ENCODE peak calls at places on chromosomes 11 and 22, in six cellular contexts. L is left cardiac atrium; R is progenitor cell of endocrine pancreas; E is stimulated activated CD4-positive, alpha-beta T cell treated with anti-CD3 and anti-CD28 coated beads, Interleukin-4, amount 100 ng/mL, for 48 hours; T is effector memory CD8-positive, alpha-beta T cell; N is Ammon's horn. S is an unnamed sample.

GRCh38 chr11:44321059-44321458 is 11.1 kb upstream of the ALX4 start:
- DNase-seq in L (no peak), R (no peak), E (no peak), T (no peak), N (no peak), S (no peak)

GRCh38 chr22:31089101-31090100 is 8.3 kb downstream of the SMTN start:
- DNase-seq in L (no peak), R (no peak), E (no peak), T (no peak), N (peak; percentile 73), S (no peak)

GRCh38 chr11:66112041-66112491 is 42.0 kb downstream of the PACS1 start:
- DNase-seq in L (no peak), R (no peak), E (no peak), T (no peak), N (no peak), S (no peak)

GRCh38 chr22:30289980-30290313 is 642 bp upstream of the CASTOR1 start:
- DNase-seq in L (no peak), R (no peak), E (no peak), T (no peak), N (no peak), S (no peak)

GRCh38 chr11:126355926-126356897 is 726 bp downstream of the ST3GAL4 start:
- DNase-seq in L (peak; percentile 62), R (peak; percentile 25), E (no peak), T (no peak), N (peak; percentile 91), S (no peak)

GRCh38 chr11:12411395-12411794 is 34.0 kb downstream of the PARVA start:
- DNase-seq in L (no peak), R (no peak), E (no peak), T (no peak), N (no peak), S (no peak)

GRCh38 chr22:50713008-50713385 is 25.0 kb upstream of the ACR start:
- DNase-seq in L (peak; percentile 19), R (no peak), E (no peak), T (no peak), N (no peak), S (no peak)

GRCh38 chr11:67581469-67581868 is 2.1 kb upstream of the GSTP1 start:
- DNase-seq in L (no peak), R (peak; percentile 45), E (no peak), T (no peak), N (no peak), S (no peak)

GRCh38 chr11:44950625-44951472 is at the start of gene TP53I11:
- DNase-seq in L (peak; percentile 88), R (peak; percentile 67), E (peak; percentile 56), T (peak; percentile 70), N (peak; percentile 65), S (no peak)

GRCh38 chr11:2943711-2944118 is 14.5 kb upstream of the PHLDA2 start:
- DNase-seq in L (no peak), R (no peak), E (no peak), T (no peak), N (no peak), S (no peak)

GRCh38 chr11:27806122-27806521 is 105.9 kb upstream of the BDNF start:
- DNase-seq in L (no peak), R (no peak), E (no peak), T (no peak), N (no peak), S (no peak)

GRCh38 chr22:43412808-43413785 is 1.3 kb downstream of the MPPED1 start:
- DNase-seq in L (no peak), R (no peak), E (no peak), T (no peak), N (no peak), S (no peak)

GRCh38 chr11:77086521-77087472 is 15.8 kb upstream of the OMP start:
- DNase-seq in L (peak; percentile 40), R (no peak), E (no peak), T (no peak), N (peak; percentile 49), S (no peak)

GRCh38 chr11:47212938-47213337 is 1.8 kb upstream of the DDB2 start:
- DNase-seq in L (no peak), R (no peak), E (no peak), T (no peak), N (no peak), S (no peak)

GRCh38 chr22:38841211-38841610 is 2.6 kb downstream of the NPTXR start:
- DNase-seq in L (no peak), R (no peak), E (no peak), T (no peak), N (no peak), S (no peak)

GRCh38 chr22:42872821-42873220 is 15.7 kb upstream of the ARFGAP3 start:
- DNase-seq in L (no peak), R (no peak), E (no peak), T (no peak), N (no peak), S (no peak)

GRCh38 chr11:71433648-71434450 is 14.3 kb downstream of the DHCR7 start:
- DNase-seq in L (peak; percentile 65), R (no peak), E (no peak), T (no peak), N (no peak), S (no peak)

GRCh38 chr11:67523556-67524479 is 572 bp upstream of the CABP2 start:
- DNase-seq in L (no peak), R (no peak), E (no peak), T (no peak), N (no peak), S (no peak)

GRCh38 chr11:66607126-66607834 is 9.2 kb upstream of the RBM14 start:
- DNase-seq in L (peak; percentile 80), R (no peak), E (no peak), T (no peak), N (peak; percentile 74), S (no peak)

GRCh38 chr11:123137496-123138270 is 57.4 kb downstream of the CLMP start:
- DNase-seq in L (peak; percentile 87), R (no peak), E (no peak), T (no peak), N (peak; percentile 64), S (no peak)

GRCh38 chr22:29700206-29700948 is 19.4 kb upstream of the CABP7 start:
- DNase-seq in L (no peak), R (no peak), E (no peak), T (no peak), N (no peak), S (no peak)

GRCh38 chr11:112304914-112305313 is 44.3 kb upstream of the PLET1 start:
- DNase-seq in L (no peak), R (no peak), E (no peak), T (no peak), N (no peak), S (no peak)

GRCh38 chr11:68546555-68546954 is 86.0 kb downstream of the PPP6R3 start:
- DNase-seq in L (no peak), R (no peak), E (no peak), T (no peak), N (no peak), S (no peak)

S was measured in KG1.